ENCODE peak calls at places on chromosome 15, in six cellular contexts. B is HepG2, F is transverse colon, W is GM12878, X is esophagus muscularis mucosa, H is HCT116. E is an unnamed sample.

GRCh38 chr15:22240951-22241350 is 160.6 kb downstream of the OR4M2 start:
- DNase-seq in B (no peak), F (no peak), W (no peak), X (no peak), H (no peak), E (no peak)

GRCh38 chr15:40471105-40471777 is 457 bp downstream of the CHST14 start:
- DNase-seq in B (no peak), F (peak), W (no peak), X (no peak), H (no peak), E (peak)

GRCh38 chr15:70132148-70132547 is 34.4 kb upstream of the TLE3 start:
- DNase-seq in B (no peak), F (no peak), W (no peak), X (no peak), H (no peak), E (no peak)

GRCh38 chr15:68148039-68148438 is 57.1 kb downstream of the CALML4 start:
- DNase-seq in B (no peak), F (no peak), W (no peak), X (no peak), H (no peak), E (no peak)

GRCh38 chr15:55434989-55435825 is 26.9 kb downstream of the PIERCE2 start:
- DNase-seq in B (peak), F (no peak), W (no peak), X (no peak), H (peak), E (no peak)

GRCh38 chr15:31457631-31458526 is 131.2 kb downstream of the KLF13 start:
- DNase-seq in B (no peak), F (no peak), W (no peak), X (no peak), H (no peak), E (no peak)

GRCh38 chr15:56524915-56525314 is 60.0 kb upstream of the MNS1 start:
- DNase-seq in B (no peak), F (no peak), W (no peak), X (no peak), H (no peak), E (no peak)

GRCh38 chr15:100889359-100890058 is 9.9 kb downstream of the ALDH1A3 start:
- DNase-seq in B (no peak), F (peak), W (no peak), X (no peak), H (no peak), E (no peak)

GRCh38 chr15:45551691-45552090 is 29.1 kb upstream of the SLC30A4 start:
- DNase-seq in B (no peak), F (no peak), W (no peak), X (no peak), H (no peak), E (no peak)

GRCh38 chr15:31444844-31445243 is 118.2 kb downstream of the KLF13 start:
- DNase-seq in B (no peak), F (no peak), W (no peak), X (no peak), H (no peak), E (no peak)

GRCh38 chr15:43550527-43551363 is 33.3 kb downstream of the MAP1A start:
- DNase-seq in B (no peak), F (no peak), W (no peak), X (no peak), H (no peak), E (no peak)

GRCh38 chr15:101314726-101315125 is 19.7 kb upstream of the SNRPA1 start:
- DNase-seq in B (no peak), F (no peak), W (no peak), X (no peak), H (no peak), E (no peak)

GRCh38 chr15:48935236-48935635 is 28.5 kb downstream of the SHC4 start:
- DNase-seq in B (no peak), F (no peak), W (no peak), X (no peak), H (no peak), E (no peak)

GRCh38 chr15:89777073-89777820 is 1.1 kb downstream of the MESP2 start:
- DNase-seq in B (no peak), F (no peak), W (no peak), X (no peak), H (no peak), E (no peak)

GRCh38 chr15:77578641-77579372 is 53.9 kb downstream of the LINGO1 start:
- DNase-seq in B (no peak), F (no peak), W (no peak), X (no peak), H (no peak), E (no peak)

GRCh38 chr15:54636147-54636546 is 560.6 kb downstream of the RSL24D1 start:
- DNase-seq in B (no peak), F (no peak), W (no peak), X (no peak), H (no peak), E (no peak)

GRCh38 chr15:91133511-91133910 is 33.5 kb downstream of the SV2B start:
- DNase-seq in B (no peak), F (no peak), W (no peak), X (no peak), H (no peak), E (no peak)

GRCh38 chr15:42401544-42402478 is 42.5 kb downstream of the CAPN3 start:
- DNase-seq in B (no peak), F (no peak), W (no peak), X (no peak), H (peak), E (no peak)

GRCh38 chr15:45134682-45135604 is 5.1 kb downstream of the DUOX1 start:
- DNase-seq in B (no peak), F (peak), W (no peak), X (no peak), H (no peak), E (no peak)

GRCh38 chr15:70318996-70319465 is 221.3 kb upstream of the TLE3 start:
- DNase-seq in B (no peak), F (peak), W (no peak), X (no peak), H (no peak), E (no peak)

GRCh38 chr15:70494861-70495571 is 268.3 kb downstream of the UACA start:
- DNase-seq in B (peak), F (no peak), W (no peak), X (no peak), H (no peak), E (no peak)

GRCh38 chr15:55403531-55403930 is 4.6 kb downstream of the CCPG1 start:
- DNase-seq in B (peak), F (no peak), W (no peak), X (no peak), H (no peak), E (no peak)

GRCh38 chr15:92095691-92096090 is 242.2 kb downstream of the SLCO3A1 start:
- DNase-seq in B (no peak), F (no peak), W (no peak), X (no peak), H (no peak), E (no peak)

GRCh38 chr15:26050979-26051378 is 187.9 kb upstream of the ATP10A start:
- DNase-seq in B (no peak), F (no peak), W (no peak), X (no peak), H (no peak), E (no peak)

GRCh38 chr15:68560501-68561113 is 18.2 kb upstream of the CORO2B start:
- DNase-seq in B (no peak), F (no peak), W (no peak), X (no peak), H (no peak), E (no peak)

GRCh38 chr15:99257107-99257750 is 5.9 kb downstream of the LRRC28 start:
- DNase-seq in B (no peak), F (no peak), W (no peak), X (no peak), H (no peak), E (no peak)
- TF ChIP-seq POLR2A in B (no peak), F (no peak), W (no peak), X (no peak), H (no peak), E (no peak)

DNA sequence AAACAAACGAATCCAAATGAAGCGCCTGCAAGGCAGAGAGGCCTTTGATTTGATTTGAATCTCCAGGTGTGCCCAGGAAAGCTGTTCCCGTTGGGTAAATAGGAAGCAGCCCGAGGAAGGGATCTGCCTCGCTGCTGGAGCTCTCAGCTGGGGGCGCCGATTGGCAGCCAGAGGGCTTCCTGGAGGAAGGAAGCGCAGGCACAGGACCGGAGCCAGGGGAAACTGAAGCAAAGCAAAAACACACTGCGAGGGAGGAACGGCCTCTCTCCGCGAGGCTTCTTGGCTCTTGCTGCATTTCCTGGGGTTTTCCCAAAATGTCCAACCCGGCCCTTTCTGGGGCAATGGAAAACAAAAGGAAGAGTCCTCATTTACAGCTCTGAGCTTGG is 80.3 kb downstream of the TMEM266 start:
- DNase-seq in B (no peak), F (no peak), W (no peak), X (no peak), H (no peak), E (no peak)
- TF ChIP-seq POLR2AphosphoS5 in B (no peak), F (no peak), W (no peak), X (no peak), H (no peak), E (no peak)

DNA sequence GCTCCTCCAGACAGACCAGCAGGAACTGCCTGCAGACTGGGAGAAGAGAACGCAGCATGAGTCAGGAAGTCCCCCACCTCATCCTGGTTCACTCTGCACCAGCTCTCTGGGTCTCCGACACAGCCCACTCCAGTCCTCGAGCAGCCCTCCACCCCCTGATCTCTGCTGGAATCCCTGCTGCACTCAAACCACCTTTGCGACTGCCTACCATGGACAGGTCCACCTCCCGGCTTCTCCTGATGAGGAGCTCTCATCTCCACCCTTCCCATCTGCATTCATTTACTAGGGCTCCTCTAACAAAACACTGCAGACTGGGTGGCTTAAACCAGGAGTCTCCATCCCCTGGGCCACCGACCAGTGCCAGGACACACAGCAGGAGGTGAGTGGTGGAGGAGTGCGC is 202.2 kb upstream of the IGF1R start:
- DNase-seq in B (no peak), F (no peak), W (no peak), X (peak), H (no peak), E (no peak)
- TF ChIP-seq POLR2A in B (no peak), F (no peak), W (no peak), X (no peak), H (no peak), E (no peak)

DNA sequence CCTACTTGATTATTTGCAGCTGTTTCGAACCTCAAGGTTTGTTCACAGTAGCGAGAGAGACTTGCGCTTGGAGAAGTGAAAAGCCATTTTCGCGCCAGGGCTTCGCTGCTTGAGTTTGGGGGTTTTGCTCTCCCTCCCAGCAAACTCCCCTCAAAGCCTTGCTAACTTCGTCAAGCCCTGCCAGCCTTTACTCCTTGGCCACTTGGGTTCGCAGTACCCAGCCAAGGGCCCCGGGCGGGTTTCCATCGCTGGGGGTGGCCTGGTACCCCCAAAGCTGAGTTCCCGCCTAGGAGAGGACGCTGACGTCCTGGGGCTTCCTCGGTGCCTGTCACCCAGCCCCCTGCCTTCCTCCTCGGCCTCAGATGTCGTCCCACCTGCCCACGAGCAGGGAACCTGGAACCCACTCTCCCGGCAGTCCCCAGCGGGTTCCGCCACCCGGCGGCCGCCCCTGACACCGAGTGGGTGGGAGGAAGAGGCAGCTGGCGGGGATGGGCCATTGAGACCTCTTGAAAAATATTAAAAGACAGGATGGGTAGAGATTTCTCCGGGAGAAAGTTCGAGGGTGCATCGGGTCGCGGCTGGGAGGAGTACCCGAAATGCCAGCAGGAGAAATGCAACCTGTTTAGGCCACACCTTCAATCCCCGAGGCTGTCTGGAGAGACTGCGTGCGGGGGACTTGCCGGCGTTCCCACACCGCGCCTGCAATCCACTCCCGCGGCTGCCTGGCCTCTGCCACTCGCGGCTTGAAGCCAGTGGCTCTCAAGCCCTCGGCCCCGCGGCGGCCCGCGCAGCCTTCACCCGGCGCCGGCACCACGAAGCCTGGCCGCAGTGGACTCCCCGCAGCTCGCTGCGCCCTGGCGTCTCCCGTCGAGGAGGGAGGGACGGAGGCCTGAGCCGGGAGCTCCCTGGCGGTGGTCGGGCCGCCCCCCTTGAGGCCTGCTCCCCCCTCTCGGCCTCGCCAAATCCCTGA is 8.8 kb upstream of the NR2F2 start:
- DNase-seq in B (no peak), F (no peak), W (no peak), X (no peak), H (no peak), E (no peak)
- TF ChIP-seq POLR2AphosphoS5 in B (no peak), F (no peak), W (no peak), X (peak), H (no peak), E (no peak)

GRCh38 chr15:80403712-80404056 is 498 bp upstream of the ARNT2 start:
- DNase-seq in B (no peak), F (no peak), W (no peak), X (peak), H (no peak), E (peak)
- TF ChIP-seq POLR2A in B (no peak), F (no peak), W (no peak), X (no peak), H (no peak), E (no peak)

GRCh38 chr15:74791667-74792066 is 9.8 kb downstream of the CSK start:
- DNase-seq in B (no peak), F (no peak), W (no peak), X (no peak), H (no peak), E (no peak)

GRCh38 chr15:74791007-74791406 is 9.1 kb downstream of the CSK start:
- DNase-seq in B (no peak), F (no peak), W (no peak), X (no peak), H (no peak), E (no peak)

GRCh38 chr15:74794248-74794969 is 12.5 kb downstream of the CSK start:
- DNase-seq in B (no peak), F (no peak), W (no peak), X (no peak), H (no peak), E (no peak)

GRCh38 chr15:74793135-74794028 is 11.5 kb downstream of the CSK start:
- DNase-seq in B (no peak), F (peak), W (no peak), X (no peak), H (no peak), E (no peak)

DNA sequence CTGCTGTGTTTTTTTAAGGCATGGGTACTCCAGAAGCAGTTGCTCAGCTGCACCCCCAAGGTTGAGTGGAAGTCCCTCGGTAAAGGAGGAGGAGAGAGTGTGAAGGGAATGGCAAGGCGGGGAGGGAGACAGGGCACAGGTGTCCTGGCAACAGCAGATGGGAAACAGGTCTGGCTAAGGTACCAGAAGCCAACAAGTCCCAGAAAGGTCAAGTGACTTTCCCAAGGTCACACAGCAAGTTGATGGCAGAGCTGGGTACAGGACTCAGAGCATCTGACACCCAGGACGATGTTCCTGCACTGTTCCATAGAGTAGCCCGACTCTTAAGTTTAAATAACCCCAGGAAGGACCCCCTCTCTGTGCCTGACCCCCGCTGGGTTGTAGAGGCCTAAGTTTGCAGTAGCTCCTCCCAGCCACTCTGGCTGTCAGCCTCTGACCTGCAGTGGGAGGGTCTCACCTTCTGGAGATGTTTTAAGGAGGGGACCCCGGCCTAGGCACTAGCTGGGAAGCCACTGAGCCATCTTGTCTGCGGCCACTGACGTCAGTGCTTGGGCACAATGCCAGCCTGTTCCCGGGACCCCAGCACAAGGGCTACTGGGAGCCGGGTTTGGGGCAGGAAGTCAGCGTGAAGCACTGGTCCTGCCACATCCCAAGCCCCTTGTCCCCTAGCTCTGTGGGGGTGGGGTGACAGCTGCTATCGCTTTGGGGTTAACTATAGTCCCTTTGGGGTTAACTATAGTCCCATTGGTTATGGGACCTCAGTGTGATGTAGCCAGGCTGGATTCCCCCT is 10.5 kb downstream of the CSK start:
- DNase-seq in B (no peak), F (no peak), W (no peak), X (no peak), H (no peak), E (no peak)
- TF ChIP-seq POLR2AphosphoS5 in B (no peak), F (no peak), W (no peak), X (no peak), H (no peak), E (peak)